ENCODE peak calls at places on chromosomes 11 and 22, in five cellular contexts. M is cardiac muscle cell; E is CD4-positive, CD25-positive, alpha-beta regulatory T cell; S is NCI-H524; W is mammary epithelial cell. C is an unnamed sample.
A peak's percentile ranks its signal among the peaks of the same experiment; 100 is the strongest.

GRCh38 chr22:46092011-46092410 is 58.3 kb upstream of the PPARA start:
- DNase-seq in M (no peak), E (no peak), S (no peak), W (no peak), C (no peak)

GRCh38 chr11:111193924-111194490 is 51.5 kb upstream of the POU2AF2 start:
- DNase-seq in M (no peak), E (no peak), S (no peak), W (peak; percentile 28), C (no peak)

GRCh38 chr11:88709567-88709966 is 356.2 kb downstream of the GRM5 start:
- DNase-seq in M (no peak), E (no peak), S (no peak), W (peak; percentile 53), C (peak; percentile 6)

GRCh38 chr22:24402460-24403192 is 24.8 kb upstream of the ADORA2A start:
- DNase-seq in M (peak; percentile 79), E (no peak), S (no peak), W (peak; percentile 80), C (peak; percentile 84)

GRCh38 chr22:46848227-46848626 is 85.8 kb downstream of the TBC1D22A start:
- DNase-seq in M (no peak), E (no peak), S (no peak), W (peak; percentile 43), C (no peak)

GRCh38 chr22:36457688-36458450 is 23.6 kb downstream of the TXN2 start:
- DNase-seq in M (no peak), E (no peak), S (no peak), W (no peak), C (no peak)

GRCh38 chr11:14644396-14645246 is 1.0 kb downstream of the PDE3B start:
- DNase-seq in M (peak; percentile 62), E (no peak), S (peak; percentile 45), W (peak; percentile 16), C (no peak)

GRCh38 chr11:7089328-7090251 is 792 bp downstream of the RBMXL2 start:
- DNase-seq in M (no peak), E (no peak), S (no peak), W (no peak), C (no peak)

GRCh38 chr11:35485656-35486318 is 39.6 kb downstream of the PAMR1 start:
- DNase-seq in M (peak; percentile 92), E (peak; percentile 51), S (peak; percentile 93), W (peak; percentile 58), C (peak; percentile 5)

GRCh38 chr11:130772266-130773227 is 143.7 kb downstream of the SNX19 start:
- DNase-seq in M (no peak), E (no peak), S (no peak), W (peak; percentile 89), C (no peak)

GRCh38 chr22:27405672-27406388 is 395.7 kb downstream of the MN1 start:
- DNase-seq in M (peak; percentile 69), E (no peak), S (peak; percentile 23), W (peak; percentile 45), C (no peak)